ENCODE peak calls at places on chromosomes 2 and 18, in six cellular contexts. One of them, this sample, is unnamed.

GRCh38 chr2:177254433-177255226 is 9.9 kb downstream of the NFE2L2 start:
- DNase-seq in neuronal stem cell: peak
- DNase-seq in trophoblast cell: peak
- DNase-seq in H1: peak
- DNase-seq in IMR-90: peak
- DNase-seq in H9: peak
- DNase-seq in this sample: peak

GRCh38 chr2:224072541-224073188 is 33.6 kb upstream of the SERPINE2 start:
- DNase-seq in neuronal stem cell: no peak
- DNase-seq in trophoblast cell: peak
- DNase-seq in H1: no peak
- DNase-seq in IMR-90: peak
- DNase-seq in H9: no peak
- DNase-seq in this sample: no peak

GRCh38 chr2:220445429-220446105 is 818.1 kb downstream of the SLC4A3 start:
- DNase-seq in neuronal stem cell: no peak
- DNase-seq in trophoblast cell: peak
- DNase-seq in H1: no peak
- DNase-seq in IMR-90: peak
- DNase-seq in H9: no peak
- DNase-seq in this sample: peak

GRCh38 chr2:24948506-24948905 is 23.2 kb downstream of the DNAJC27 start:
- DNase-seq in neuronal stem cell: no peak
- DNase-seq in trophoblast cell: no peak
- DNase-seq in H1: no peak
- DNase-seq in IMR-90: no peak
- DNase-seq in H9: no peak
- DNase-seq in this sample: no peak

GRCh38 chr2:169397697-169398096 is 35.4 kb upstream of the LRP2 start:
- DNase-seq in neuronal stem cell: no peak
- DNase-seq in trophoblast cell: no peak
- DNase-seq in H1: no peak
- DNase-seq in IMR-90: no peak
- DNase-seq in H9: no peak
- DNase-seq in this sample: peak

GRCh38 chr2:214265991-214266489 is 144.8 kb upstream of the VWC2L start:
- DNase-seq in neuronal stem cell: no peak
- DNase-seq in trophoblast cell: no peak
- DNase-seq in H1: no peak
- DNase-seq in IMR-90: peak
- DNase-seq in H9: no peak
- DNase-seq in this sample: no peak

GRCh38 chr18:46718501-46719341 is 38.1 kb downstream of the ST8SIA5 start:
- DNase-seq in neuronal stem cell: no peak
- DNase-seq in trophoblast cell: peak
- DNase-seq in H1: no peak
- DNase-seq in IMR-90: peak
- DNase-seq in H9: no peak
- DNase-seq in this sample: peak

GRCh38 chr2:127511090-127511489 is 15.2 kb downstream of the IWS1 start:
- DNase-seq in neuronal stem cell: no peak
- DNase-seq in trophoblast cell: no peak
- DNase-seq in H1: no peak
- DNase-seq in IMR-90: no peak
- DNase-seq in H9: no peak
- DNase-seq in this sample: no peak

GRCh38 chr2:7835693-7836680 is 845.9 kb upstream of the ID2 start:
- DNase-seq in neuronal stem cell: no peak
- DNase-seq in trophoblast cell: no peak
- DNase-seq in H1: no peak
- DNase-seq in IMR-90: no peak
- DNase-seq in H9: no peak
- DNase-seq in this sample: no peak

DNA sequence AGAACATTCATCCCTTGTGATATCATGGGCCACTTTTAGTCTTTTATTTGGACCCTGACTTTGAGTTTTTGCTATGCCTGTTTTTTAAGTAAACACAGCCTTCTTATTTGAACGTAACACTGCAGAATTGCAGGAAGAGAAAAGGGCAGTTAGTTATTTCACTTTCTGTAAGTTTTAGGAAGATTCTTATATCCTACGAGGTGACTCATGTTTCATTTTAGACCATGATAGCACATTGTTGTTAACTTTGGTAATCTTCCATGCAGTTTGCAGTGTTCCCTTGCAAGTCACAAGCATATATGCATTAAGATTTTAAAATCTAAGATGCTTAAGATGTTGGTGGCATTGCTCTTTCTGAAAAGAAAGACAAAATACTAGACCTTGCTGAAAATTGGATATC is 128.6 kb upstream of the EPC2 start:
- DNase-seq in neuronal stem cell: no peak
- DNase-seq in trophoblast cell: no peak
- DNase-seq in H1: no peak
- DNase-seq in IMR-90: peak
- DNase-seq in H9: no peak
- DNase-seq in this sample: no peak
- H3K18ac ChIP-seq in neuronal stem cell: no peak
- H3K18ac ChIP-seq in trophoblast cell: no peak
- H3K18ac ChIP-seq in H1: no peak
- H3K18ac ChIP-seq in IMR-90: no peak
- H3K18ac ChIP-seq in H9: no peak
- H3K18ac ChIP-seq in this sample: no peak

GRCh38 chr2:69624611-69625010 is 18.9 kb downstream of the AAK1 start:
- DNase-seq in neuronal stem cell: no peak
- DNase-seq in trophoblast cell: no peak
- DNase-seq in H1: no peak
- DNase-seq in IMR-90: no peak
- DNase-seq in H9: no peak
- DNase-seq in this sample: no peak
- H3K9ac ChIP-seq in neuronal stem cell: no peak
- H3K9ac ChIP-seq in trophoblast cell: no peak
- H3K9ac ChIP-seq in H1: no peak
- H3K9ac ChIP-seq in IMR-90: no peak
- H3K9ac ChIP-seq in H9: no peak
- H3K9ac ChIP-seq in this sample: no peak

DNA sequence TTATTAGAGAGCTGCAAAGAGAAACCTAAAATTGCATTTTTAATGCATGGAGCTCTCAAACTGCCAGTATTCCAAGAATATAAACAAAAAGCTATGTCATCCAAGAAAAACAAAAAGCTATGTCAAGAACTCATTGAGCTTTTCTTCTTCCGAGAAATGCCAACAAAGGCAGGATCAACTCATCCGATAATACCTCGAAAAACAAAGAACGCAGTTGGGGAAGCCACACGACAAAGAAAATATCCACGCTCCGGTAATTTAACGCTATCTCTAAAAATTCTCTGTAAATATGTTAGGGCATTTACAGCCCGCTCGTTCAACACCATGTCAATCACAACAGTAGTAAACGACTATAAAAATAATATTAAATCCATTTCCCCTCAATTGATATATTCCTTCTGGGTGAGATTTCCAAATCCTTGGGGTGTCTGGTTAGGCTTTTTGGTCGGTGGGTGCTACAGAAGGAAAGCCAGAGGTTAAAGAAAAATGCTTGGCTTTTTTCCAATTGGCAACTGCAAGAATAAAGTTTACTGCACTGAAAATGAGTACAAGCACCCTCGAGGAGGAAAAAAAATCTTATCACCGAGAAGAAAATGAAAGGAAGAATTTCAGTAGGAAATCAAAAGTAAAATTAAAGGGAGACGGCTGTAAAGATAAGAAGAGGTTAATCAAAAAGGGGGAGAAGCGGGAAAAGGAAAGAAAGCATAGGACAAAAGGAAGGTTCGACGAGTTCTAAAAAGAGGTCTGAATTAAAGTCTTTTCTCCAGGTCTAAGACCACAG is 874 bp downstream of the TIA1 start:
- DNase-seq in neuronal stem cell: peak
- DNase-seq in trophoblast cell: no peak
- DNase-seq in H1: no peak
- DNase-seq in IMR-90: peak
- DNase-seq in H9: no peak
- DNase-seq in this sample: no peak
- H3K4ac ChIP-seq in neuronal stem cell: no peak
- H3K4ac ChIP-seq in trophoblast cell: peak
- H3K4ac ChIP-seq in H1: no peak
- H3K4ac ChIP-seq in IMR-90: peak
- H3K4ac ChIP-seq in H9: peak
- H3K4ac ChIP-seq in this sample: peak

DNA sequence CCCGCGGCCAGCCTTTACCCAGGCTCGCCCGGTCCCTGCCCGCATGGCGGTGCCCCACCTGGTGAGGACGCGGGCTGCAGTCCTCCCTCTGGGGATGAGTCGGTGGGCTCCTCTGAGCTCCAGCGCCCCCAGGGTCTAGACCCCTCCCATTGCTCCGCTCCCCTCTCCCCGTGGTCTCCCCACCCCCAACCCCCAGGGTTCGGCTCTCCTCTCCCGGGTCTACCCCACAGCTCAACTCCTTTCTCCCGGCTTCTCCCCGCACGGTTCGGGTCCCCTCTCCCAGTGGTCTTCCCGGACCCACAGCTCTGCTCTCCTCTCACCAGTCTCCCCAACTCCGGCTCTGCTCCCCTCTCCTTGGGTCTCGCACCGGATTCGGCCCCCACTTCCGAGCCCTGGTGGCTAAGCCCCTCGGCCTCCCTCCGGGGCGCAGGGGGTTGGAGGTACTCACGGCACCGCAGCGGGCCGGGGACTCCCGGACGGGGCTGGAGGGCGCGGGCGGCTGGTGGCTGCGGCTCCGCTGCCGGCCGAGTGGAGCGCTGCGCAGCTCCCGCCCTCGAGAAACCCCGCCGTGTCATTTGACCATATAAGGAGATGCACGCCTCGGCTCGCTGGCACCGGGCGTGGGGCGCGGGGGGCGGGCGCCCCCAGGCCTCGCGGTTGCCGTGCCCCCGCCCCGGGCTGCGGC is at the start of gene FHL2:
- DNase-seq in neuronal stem cell: peak
- DNase-seq in trophoblast cell: peak
- DNase-seq in H1: peak
- DNase-seq in IMR-90: peak
- DNase-seq in H9: peak
- DNase-seq in this sample: peak
- H3K18ac ChIP-seq in neuronal stem cell: peak
- H3K18ac ChIP-seq in trophoblast cell: peak
- H3K18ac ChIP-seq in H1: peak
- H3K18ac ChIP-seq in IMR-90: peak
- H3K18ac ChIP-seq in H9: peak
- H3K18ac ChIP-seq in this sample: peak

GRCh38 chr2:190183535-190183934 is 121.0 kb upstream of the MSTN start:
- DNase-seq in neuronal stem cell: no peak
- DNase-seq in trophoblast cell: no peak
- DNase-seq in H1: no peak
- DNase-seq in IMR-90: no peak
- DNase-seq in H9: no peak
- DNase-seq in this sample: no peak

GRCh38 chr2:190182071-190182524 is 119.6 kb upstream of the MSTN start:
- DNase-seq in neuronal stem cell: no peak
- DNase-seq in trophoblast cell: no peak
- DNase-seq in H1: no peak
- DNase-seq in IMR-90: no peak
- DNase-seq in H9: no peak
- DNase-seq in this sample: no peak

GRCh38 chr2:190179754-190180312 is 117.3 kb upstream of the MSTN start:
- DNase-seq in neuronal stem cell: no peak
- DNase-seq in trophoblast cell: no peak
- DNase-seq in H1: no peak
- DNase-seq in IMR-90: no peak
- DNase-seq in H9: no peak
- DNase-seq in this sample: no peak

GRCh38 chr2:190180313-190181065 is 118.0 kb upstream of the MSTN start:
- DNase-seq in neuronal stem cell: peak
- DNase-seq in trophoblast cell: peak
- DNase-seq in H1: peak
- DNase-seq in IMR-90: no peak
- DNase-seq in H9: peak
- DNase-seq in this sample: peak

GRCh38 chr2:190181066-190181681 is 118.6 kb upstream of the MSTN start:
- DNase-seq in neuronal stem cell: peak
- DNase-seq in trophoblast cell: no peak
- DNase-seq in H1: no peak
- DNase-seq in IMR-90: peak
- DNase-seq in H9: no peak
- DNase-seq in this sample: no peak
- H3K9ac ChIP-seq in neuronal stem cell: peak
- H3K9ac ChIP-seq in trophoblast cell: no peak
- H3K9ac ChIP-seq in H1: peak
- H3K9ac ChIP-seq in IMR-90: no peak
- H3K9ac ChIP-seq in H9: no peak
- H3K9ac ChIP-seq in this sample: peak

GRCh38 chr2:85414761-85415498 is 3.6 kb upstream of the SH2D6 start:
- DNase-seq in neuronal stem cell: no peak
- DNase-seq in trophoblast cell: no peak
- DNase-seq in H1: no peak
- DNase-seq in IMR-90: no peak
- DNase-seq in H9: no peak
- DNase-seq in this sample: no peak

GRCh38 chr2:85418132-85419008 is at the start of gene SH2D6:
- DNase-seq in neuronal stem cell: peak
- DNase-seq in trophoblast cell: peak
- DNase-seq in H1: no peak
- DNase-seq in IMR-90: peak
- DNase-seq in H9: peak
- DNase-seq in this sample: peak

GRCh38 chr2:85421706-85422457 is 3.4 kb downstream of the SH2D6 start:
- DNase-seq in neuronal stem cell: no peak
- DNase-seq in trophoblast cell: no peak
- DNase-seq in H1: no peak
- DNase-seq in IMR-90: no peak
- DNase-seq in H9: no peak
- DNase-seq in this sample: no peak

GRCh38 chr2:85420743-85421705 is 2.5 kb downstream of the SH2D6 start:
- DNase-seq in neuronal stem cell: peak
- DNase-seq in trophoblast cell: peak
- DNase-seq in H1: no peak
- DNase-seq in IMR-90: peak
- DNase-seq in H9: peak
- DNase-seq in this sample: peak

GRCh38 chr2:85419009-85419711 is 646 bp downstream of the SH2D6 start:
- DNase-seq in neuronal stem cell: no peak
- DNase-seq in trophoblast cell: no peak
- DNase-seq in H1: no peak
- DNase-seq in IMR-90: no peak
- DNase-seq in H9: no peak
- DNase-seq in this sample: no peak
- H3K4ac ChIP-seq in neuronal stem cell: peak
- H3K4ac ChIP-seq in trophoblast cell: peak
- H3K4ac ChIP-seq in H1: peak
- H3K4ac ChIP-seq in IMR-90: peak
- H3K4ac ChIP-seq in H9: no peak
- H3K4ac ChIP-seq in this sample: peak

DNA sequence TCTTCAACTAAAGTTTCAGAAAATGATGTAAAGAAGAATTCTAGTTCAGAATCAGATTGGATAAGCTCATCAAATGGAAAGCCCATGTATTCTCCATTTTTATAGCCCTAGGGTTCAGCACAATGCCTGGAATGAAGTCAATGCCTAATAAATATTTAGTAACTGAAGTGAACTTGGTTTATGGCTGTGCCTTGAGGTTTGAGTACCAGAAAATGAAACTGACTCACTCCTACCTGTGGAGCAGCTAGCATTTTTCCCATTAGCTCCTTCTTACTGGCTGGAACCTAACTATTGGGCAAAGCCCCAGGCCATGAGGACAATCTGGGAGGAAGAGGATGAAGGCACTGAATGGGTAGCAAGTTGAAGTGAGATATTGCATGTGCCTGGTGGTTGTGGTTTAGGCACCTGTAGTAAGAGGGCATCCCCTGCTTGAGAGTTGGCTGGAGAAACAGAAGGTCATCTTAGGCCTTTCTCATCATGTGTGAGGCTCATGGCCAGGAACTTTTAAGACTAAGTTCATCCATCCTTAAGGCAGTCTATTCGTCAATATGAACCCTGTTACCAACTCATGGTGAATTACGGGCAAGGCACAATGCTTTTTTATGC is 85.0 kb upstream of the LYPD1 start:
- DNase-seq in neuronal stem cell: no peak
- DNase-seq in trophoblast cell: no peak
- DNase-seq in H1: no peak
- DNase-seq in IMR-90: no peak
- DNase-seq in H9: no peak
- DNase-seq in this sample: no peak
- H3K18ac ChIP-seq in neuronal stem cell: no peak
- H3K18ac ChIP-seq in trophoblast cell: no peak
- H3K18ac ChIP-seq in H1: no peak
- H3K18ac ChIP-seq in IMR-90: no peak
- H3K18ac ChIP-seq in H9: no peak
- H3K18ac ChIP-seq in this sample: no peak

This sample was measured in mesendoderm.